ENCODE peak calls at places on chromosomes 5 and 9, in nine cellular contexts. Y is EL, M is mesendoderm, Z is NCI-H2081 treated with DMSO at 0.1 percent for 48 hours, C is activated T-helper 1 cell treated with Interleukin-2 at 50 U/mL for 16 hours, F is caudate nucleus, P is ascending aorta, U is A549, T is HEK293T. A is an unnamed sample.

GRCh38 chr9:12426198-12426864 is 266.9 kb upstream of the TYRP1 start:
- DNase-seq in U (no peak), F (no peak), M (peak; percentile 57), T (peak; percentile 4), Y (no peak), P (no peak), C (no peak), Z (peak; percentile 16), A (no peak)

GRCh38 chr9:111909444-111909843 is 12.8 kb downstream of the UGCG start:
- DNase-seq in U (no peak), M (no peak), C (no peak), Z (no peak), T (no peak), Y (no peak), F (no peak), P (no peak), A (no peak)

GRCh38 chr9:134778841-134779411 is 101.7 kb upstream of the FCN2 start:
- DNase-seq in Y (peak; percentile 23), F (no peak), T (peak; percentile 73), P (peak; percentile 77), Z (no peak), M (peak; percentile 87), C (no peak), U (peak; percentile 65), A (peak; percentile 56)

GRCh38 chr5:37837101-37838032 is 2.5 kb downstream of the GDNF start:
- DNase-seq in M (peak; percentile 74), Y (peak; percentile 85), P (peak; percentile 77), T (no peak), U (peak; percentile 71), F (peak; percentile 73), Z (peak; percentile 37), C (no peak), A (no peak)

GRCh38 chr9:96859461-96860198 is 5.3 kb upstream of the ZNF782 start:
- DNase-seq in U (no peak), F (no peak), Y (peak; percentile 95), Z (no peak), C (no peak), M (peak; percentile 72), T (no peak), P (no peak), A (peak; percentile 88)

GRCh38 chr5:38527475-38527874 is 29.0 kb downstream of the LIFR start:
- DNase-seq in P (no peak), U (no peak), C (no peak), M (no peak), T (no peak), F (no peak), Y (no peak), Z (no peak), A (no peak)

GRCh38 chr5:77129386-77129785 is 42.3 kb upstream of the ZBED3 start:
- DNase-seq in T (peak; percentile 50), C (no peak), M (peak; percentile 59), Z (no peak), F (no peak), U (peak; percentile 19), Y (peak; percentile 39), P (no peak), A (peak; percentile 31)

GRCh38 chr9:137087409-137087925 is 682 bp downstream of the MAN1B1 start:
- DNase-seq in M (no peak), Y (no peak), P (no peak), T (no peak), U (no peak), Z (no peak), F (no peak), C (no peak), A (no peak)

GRCh38 chr9:70081120-70081495 is 37.5 kb downstream of the MAMDC2 start:
- DNase-seq in P (no peak), Y (peak; percentile 72), Z (no peak), T (no peak), F (no peak), U (no peak), C (no peak), M (no peak), A (peak; percentile 75)

GRCh38 chr9:115494393-115494792 is 376.4 kb upstream of the TNC start:
- DNase-seq in U (no peak), Z (no peak), F (no peak), C (no peak), T (no peak), M (no peak), P (peak; percentile 88), Y (peak; percentile 27), A (peak; percentile 37)

GRCh38 chr5:73120222-73121108 is at the start of gene TMEM171:
- DNase-seq in Y (peak; percentile 62), U (peak; percentile 54), M (peak; percentile 66), C (no peak), Z (no peak), P (no peak), F (no peak), T (peak; percentile 77), A (peak; percentile 79)

GRCh38 chr9:131012023-131012334 is 3.0 kb downstream of the LAMC3 start:
- DNase-seq in C (no peak), T (no peak), Y (no peak), Z (no peak), P (no peak), M (peak; percentile 79), F (no peak), U (no peak), A (no peak)

GRCh38 chr5:132815454-132815853 is 2.4 kb downstream of the SOWAHA start:
- DNase-seq in M (no peak), Z (no peak), U (no peak), F (no peak), P (no peak), Y (no peak), T (no peak), C (no peak), A (no peak)

GRCh38 chr9:16348531-16348930 is 521.9 kb downstream of the BNC2 start:
- DNase-seq in C (no peak), Y (no peak), M (peak; percentile 36), P (no peak), T (no peak), F (no peak), Z (no peak), U (no peak), A (no peak)

GRCh38 chr5:168282120-168282519 is 9.3 kb upstream of the WWC1 start:
- DNase-seq in Y (peak; percentile 40), P (no peak), U (no peak), M (no peak), Z (no peak), C (no peak), T (no peak), F (no peak), A (no peak)

GRCh38 chr5:147626494-147626893 is 116.6 kb upstream of the DPYSL3 start:
- DNase-seq in T (no peak), C (no peak), U (no peak), M (peak; percentile 75), Y (no peak), F (no peak), P (no peak), Z (no peak), A (no peak)

GRCh38 chr9:135144581-135145108 is 57.2 kb downstream of the OLFM1 start:
- DNase-seq in Z (no peak), U (no peak), M (no peak), T (no peak), C (no peak), P (no peak), F (no peak), Y (no peak), A (no peak)

GRCh38 chr9:116998305-116998704 is 311.2 kb downstream of the TRIM32 start:
- DNase-seq in Y (peak; percentile 18), F (no peak), P (no peak), Z (no peak), T (no peak), C (no peak), U (no peak), M (peak; percentile 65), A (no peak)

GRCh38 chr5:82164109-82164956 is 113.8 kb downstream of the RPS23 start:
- DNase-seq in Y (peak; percentile 87), P (no peak), Z (no peak), F (no peak), C (no peak), T (no peak), U (peak; percentile 17), M (no peak), A (no peak)

GRCh38 chr9:117747571-117747970 is 43.4 kb downstream of the TLR4 start:
- DNase-seq in C (no peak), T (no peak), M (no peak), P (no peak), Z (peak; percentile 90), Y (no peak), U (no peak), F (no peak), A (no peak)

GRCh38 chr9:95107001-95107749 is 210.3 kb downstream of the FANCC start:
- DNase-seq in M (no peak), F (no peak), C (no peak), T (no peak), P (peak; percentile 90), Z (no peak), U (no peak), Y (no peak), A (no peak)

GRCh38 chr5:137639645-137640044 is 96.2 kb downstream of the KLHL3 start:
- DNase-seq in U (no peak), C (no peak), Y (no peak), P (no peak), F (no peak), Z (no peak), T (no peak), M (no peak), A (no peak)

GRCh38 chr9:21796768-21797167 is 5.7 kb upstream of the MTAP start:
- DNase-seq in C (no peak), U (no peak), Z (no peak), Y (peak; percentile 54), F (no peak), P (no peak), M (no peak), T (no peak), A (peak; percentile 52)

GRCh38 chr9:76394896-76395244 is 644 bp upstream of the RFK start:
- DNase-seq in M (peak; percentile 95), C (peak; percentile 16), U (peak; percentile 74), P (peak; percentile 83), Y (peak; percentile 56), Z (no peak), F (peak; percentile 58), T (peak; percentile 45), A (no peak)

GRCh38 chr5:72106922-72107873 is at the start of gene MAP1B:
- DNase-seq in Y (peak; percentile 81), C (no peak), U (peak; percentile 67), M (peak; percentile 98), T (peak; percentile 61), P (peak; percentile 83), Z (no peak), F (peak; percentile 44), A (peak; percentile 64)

GRCh38 chr5:100553209-100553608 is 18.0 kb downstream of the FAM174A start:
- DNase-seq in Y (peak; percentile 3), Z (no peak), F (no peak), T (no peak), C (no peak), U (no peak), P (no peak), M (no peak), A (no peak)

GRCh38 chr9:13971910-13972655 is 341.9 kb downstream of the NFIB start:
- DNase-seq in Z (no peak), C (no peak), P (no peak), F (no peak), M (peak; percentile 74), T (no peak), Y (no peak), U (no peak), A (no peak)

GRCh38 chr5:83471405-83472212 is at the start of gene VCAN:
- DNase-seq in F (peak; percentile 39), M (peak; percentile 94), T (peak; percentile 55), Y (peak; percentile 41), Z (no peak), U (peak; percentile 40), C (no peak), P (peak; percentile 93), A (no peak)

GRCh38 chr9:124839612-124840299 is 13.5 kb upstream of the WDR38 start:
- DNase-seq in M (peak; percentile 81), Z (no peak), C (no peak), T (peak; percentile 59), F (no peak), U (peak; percentile 55), Y (no peak), P (no peak), A (no peak)

GRCh38 chr5:134944630-134945029 is 23.1 kb upstream of the CATSPER3 start:
- DNase-seq in P (no peak), U (no peak), Z (no peak), F (no peak), T (no peak), Y (no peak), M (no peak), C (no peak), A (no peak)

GRCh38 chr5:33011803-33012202 is 300.7 kb downstream of the NPR3 start:
- DNase-seq in T (no peak), Z (no peak), Y (no peak), M (no peak), C (no peak), P (no peak), U (no peak), F (no peak), A (no peak)

A was measured in PC-9.